ENCODE peak calls at places on chromosomes 6 and 20, in nine cellular contexts. L, D, K, W, T, F, J, H and E are unnamed samples.

GRCh38 chr6:70413829-70414494 is 654 bp downstream of the FAM135A start:
- DNase-seq in L (no peak), D (peak), K (peak), W (no peak), T (peak), F (no peak), J (peak), H (peak), E (peak)

GRCh38 chr6:33415831-33416230 is 2.1 kb downstream of the CUTA start:
- DNase-seq in L (no peak), D (no peak), K (no peak), W (no peak), T (no peak), F (no peak), J (no peak), H (no peak), E (no peak)

GRCh38 chr20:51095755-51096509 is 73.0 kb upstream of the KCNG1 start:
- DNase-seq in L (no peak), D (no peak), K (no peak), W (no peak), T (no peak), F (no peak), J (no peak), H (peak), E (no peak)

GRCh38 chr6:42021847-42022754 is 28.2 kb upstream of the TAF8 start:
- DNase-seq in L (no peak), D (no peak), K (no peak), W (peak), T (peak), F (peak), J (no peak), H (peak), E (peak)

GRCh38 chr6:74733830-74734591 is 471.8 kb downstream of the COL12A1 start:
- DNase-seq in L (no peak), D (no peak), K (peak), W (no peak), T (no peak), F (no peak), J (peak), H (no peak), E (no peak)

GRCh38 chr20:64133951-64134407 is 26.6 kb upstream of the NPBWR2 start:
- DNase-seq in L (no peak), D (peak), K (no peak), W (no peak), T (no peak), F (no peak), J (no peak), H (no peak), E (no peak)

GRCh38 chr6:141956046-141956761 is 176.5 kb upstream of the GJE1 start:
- DNase-seq in L (no peak), D (no peak), K (no peak), W (no peak), T (peak), F (no peak), J (peak), H (peak), E (no peak)

GRCh38 chr6:73739097-73739496 is 43.1 kb downstream of the CD109 start:
- DNase-seq in L (no peak), D (peak), K (peak), W (no peak), T (peak), F (no peak), J (peak), H (peak), E (peak)

GRCh38 chr6:109093732-109094131 is 914 bp downstream of the SESN1 start:
- DNase-seq in L (no peak), D (peak), K (no peak), W (no peak), T (no peak), F (no peak), J (no peak), H (no peak), E (no peak)

GRCh38 chr6:117629119-117629518 is 26.8 kb upstream of the GOPC start:
- DNase-seq in L (no peak), D (no peak), K (no peak), W (no peak), T (no peak), F (no peak), J (no peak), H (no peak), E (no peak)

GRCh38 chr6:44685213-44685612 is 297.7 kb downstream of the CDC5L start:
- DNase-seq in L (no peak), D (no peak), K (no peak), W (no peak), T (no peak), F (no peak), J (no peak), H (no peak), E (no peak)

GRCh38 chr6:29251741-29252140 is 49.8 kb upstream of the OR14J1 start:
- DNase-seq in L (no peak), D (no peak), K (no peak), W (no peak), T (no peak), F (no peak), J (no peak), H (no peak), E (no peak)

GRCh38 chr20:35360033-35360432 is 51.7 kb downstream of the UQCC1 start:
- DNase-seq in L (no peak), D (no peak), K (no peak), W (no peak), T (no peak), F (no peak), J (no peak), H (no peak), E (no peak)

GRCh38 chr20:50632236-50632635 is 59.1 kb downstream of the RIPOR3 start:
- DNase-seq in L (no peak), D (no peak), K (no peak), W (no peak), T (no peak), F (no peak), J (no peak), H (no peak), E (no peak)

GRCh38 chr6:135451617-135452190 is 45.8 kb downstream of the AHI1 start:
- DNase-seq in L (no peak), D (peak), K (peak), W (no peak), T (peak), F (no peak), J (peak), H (peak), E (peak)

GRCh38 chr20:52481443-52481842 is 289.9 kb upstream of the ZFP64 start:
- DNase-seq in L (no peak), D (no peak), K (no peak), W (no peak), T (no peak), F (no peak), J (no peak), H (no peak), E (no peak)

GRCh38 chr20:44357555-44358130 is 2.1 kb downstream of the HNF4A start:
- DNase-seq in L (no peak), D (no peak), K (no peak), W (no peak), T (peak), F (no peak), J (no peak), H (no peak), E (no peak)

GRCh38 chr6:47437592-47437991 is 40.0 kb upstream of the CD2AP start:
- DNase-seq in L (no peak), D (peak), K (no peak), W (no peak), T (no peak), F (no peak), J (no peak), H (no peak), E (no peak)

GRCh38 chr6:5514353-5514752 is 253.0 kb downstream of the FARS2 start:
- DNase-seq in L (no peak), D (no peak), K (no peak), W (no peak), T (no peak), F (no peak), J (no peak), H (no peak), E (no peak)

GRCh38 chr20:32536861-32537656 is 48.1 kb downstream of the NOL4L start:
- DNase-seq in L (no peak), D (peak), K (no peak), W (no peak), T (no peak), F (peak), J (no peak), H (no peak), E (peak)

GRCh38 chr6:91099501-91099900 is 512.6 kb upstream of the MAP3K7 start:
- DNase-seq in L (no peak), D (peak), K (no peak), W (no peak), T (no peak), F (no peak), J (no peak), H (no peak), E (no peak)

GRCh38 chr6:107843400-107843799 is 19.3 kb upstream of the SCML4 start:
- DNase-seq in L (no peak), D (no peak), K (no peak), W (no peak), T (no peak), F (no peak), J (no peak), H (no peak), E (no peak)

GRCh38 chr20:58565461-58566175 is 50.4 kb upstream of the APCDD1L start:
- DNase-seq in L (no peak), D (no peak), K (no peak), W (no peak), T (no peak), F (no peak), J (no peak), H (no peak), E (no peak)

GRCh38 chr20:63167918-63168520 is 47.9 kb downstream of the YTHDF1 start:
- DNase-seq in L (no peak), D (no peak), K (no peak), W (no peak), T (no peak), F (no peak), J (no peak), H (no peak), E (no peak)

GRCh38 chr6:69861986-69862385 is 4.4 kb upstream of the COL19A1 start:
- DNase-seq in L (no peak), D (peak), K (no peak), W (no peak), T (no peak), F (no peak), J (no peak), H (peak), E (no peak)

GRCh38 chr6:146770275-146770964 is 171.6 kb downstream of the ADGB start:
- DNase-seq in L (no peak), D (no peak), K (no peak), W (no peak), T (no peak), F (no peak), J (no peak), H (no peak), E (peak)

GRCh38 chr6:118755941-118756646 is 104.7 kb upstream of the CEP85L start:
- DNase-seq in L (no peak), D (no peak), K (no peak), W (no peak), T (no peak), F (peak), J (no peak), H (no peak), E (no peak)

GRCh38 chr6:37314803-37315515 is 38.8 kb upstream of the RNF8 start:
- DNase-seq in L (no peak), D (peak), K (peak), W (no peak), T (peak), F (no peak), J (no peak), H (peak), E (peak)

GRCh38 chr20:17835941-17836861 is 132.4 kb downstream of the SNX5 start:
- DNase-seq in L (peak), D (no peak), K (peak), W (no peak), T (peak), F (no peak), J (peak), H (no peak), E (no peak)

GRCh38 chr6:17130786-17131185 is 28.9 kb downstream of the STMND1 start:
- DNase-seq in L (no peak), D (no peak), K (no peak), W (no peak), T (no peak), F (no peak), J (no peak), H (no peak), E (no peak)